ENCODE peak calls at places on chromosomes 3 and 15, in nine cellular contexts. Q is left ventricle myocardium inferior, T is mesendoderm, G is kidney, Y is MM.1S, P is lower lobe of right lung, X is GM23248, Z is heart left ventricle, V is prostate gland. K is an unnamed sample. For H3K4me1, the result is how much of the 10 kb centered on the place peaks cover.

GRCh38 chr3:494190-494589 is 297.6 kb downstream of the CHL1 start:
- DNase-seq in Q (no peak), T (no peak), G (no peak), Y (no peak), P (no peak), X (no peak), Z (no peak), V (no peak), K (no peak)

GRCh38 chr3:102536479-102536878 is 101.7 kb downstream of the ZPLD1 start:
- DNase-seq in Q (no peak), T (peak), G (no peak), Y (peak), P (no peak), X (peak), Z (no peak), V (peak), K (no peak)

GRCh38 chr3:121748638-121749275 is 784 bp downstream of the GOLGB1 start:
- DNase-seq in Q (no peak), T (no peak), G (no peak), Y (peak), P (peak), X (peak), Z (no peak), V (no peak), K (no peak)

GRCh38 chr15:97189152-97189551 is 771.4 kb upstream of the ARRDC4 start:
- DNase-seq in Q (no peak), T (no peak), G (no peak), Y (no peak), P (no peak), X (no peak), Z (no peak), V (no peak), K (no peak)

GRCh38 chr3:183315739-183316138 is 62.7 kb downstream of the B3GNT5 start:
- DNase-seq in Q (no peak), T (no peak), G (no peak), Y (no peak), P (no peak), X (no peak), Z (no peak), V (no peak), K (no peak)

GRCh38 chr3:35194666-35195065 is 444.7 kb upstream of the ARPP21 start:
- DNase-seq in Q (no peak), T (no peak), G (no peak), Y (no peak), P (no peak), X (no peak), Z (no peak), V (no peak), K (no peak)

GRCh38 chr3:100957407-100958100 is 35.7 kb downstream of the ABI3BP start:
- DNase-seq in Q (no peak), T (no peak), G (no peak), Y (no peak), P (no peak), X (peak), Z (no peak), V (no peak), K (no peak)

GRCh38 chr15:90479656-90480055 is 50.1 kb upstream of the CRTC3 start:
- DNase-seq in Q (no peak), T (no peak), G (no peak), Y (no peak), P (no peak), X (no peak), Z (no peak), V (peak), K (peak)

GRCh38 chr3:120498947-120499346 is 48.2 kb upstream of the FSTL1 start:
- DNase-seq in Q (no peak), T (peak), G (no peak), Y (no peak), P (no peak), X (peak), Z (no peak), V (no peak), K (no peak)

GRCh38 chr15:68512578-68512977 is 66.2 kb upstream of the CORO2B start:
- DNase-seq in Q (no peak), T (no peak), G (no peak), Y (no peak), P (no peak), X (no peak), Z (no peak), V (no peak), K (no peak)

GRCh38 chr3:13049400-13049799 is 23.8 kb downstream of the IQSEC1 start:
- DNase-seq in Q (no peak), T (no peak), G (no peak), Y (no peak), P (no peak), X (no peak), Z (no peak), V (no peak), K (no peak)

GRCh38 chr3:185188816-185189215 is 36.0 kb upstream of the C3orf70 start:
- DNase-seq in Q (no peak), T (no peak), G (no peak), Y (peak), P (no peak), X (no peak), Z (no peak), V (no peak), K (no peak)

GRCh38 chr3:128416578-128417150 is 50.0 kb downstream of the DNAJB8 start:
- DNase-seq in Q (no peak), T (peak), G (no peak), Y (no peak), P (no peak), X (peak), Z (no peak), V (no peak), K (peak)

GRCh38 chr15:42156266-42156922 is at the start of gene PLA2G4F:
- DNase-seq in Q (no peak), T (peak), G (no peak), Y (peak), P (peak), X (no peak), Z (no peak), V (peak), K (no peak)

GRCh38 chr3:152352559-152352958 is 83.8 kb downstream of the MBNL1 start:
- DNase-seq in Q (no peak), T (peak), G (no peak), Y (no peak), P (no peak), X (peak), Z (no peak), V (no peak), K (no peak)

GRCh38 chr3:103918336-103918735 is 1448.4 kb upstream of the ALCAM start:
- DNase-seq in Q (no peak), T (no peak), G (no peak), Y (no peak), P (no peak), X (no peak), Z (no peak), V (no peak), K (no peak)

GRCh38 chr3:59425942-59426341 is 376.1 kb upstream of the CFAP20DC start:
- DNase-seq in Q (no peak), T (no peak), G (no peak), Y (peak), P (no peak), X (no peak), Z (no peak), V (no peak), K (no peak)

GRCh38 chr3:86923071-86923476 is 67.9 kb downstream of the VGLL3 start:
- DNase-seq in Q (no peak), T (peak), G (no peak), Y (no peak), P (no peak), X (peak), Z (no peak), V (no peak), K (no peak)

GRCh38 chr15:91537868-91538267 is 315.6 kb upstream of the SLCO3A1 start:
- DNase-seq in Q (no peak), T (no peak), G (no peak), Y (no peak), P (no peak), X (peak), Z (no peak), V (no peak), K (no peak)

GRCh38 chr3:24364359-24364758 is 130.3 kb downstream of the THRB start:
- DNase-seq in Q (no peak), T (no peak), G (no peak), Y (no peak), P (no peak), X (no peak), Z (no peak), V (no peak), K (no peak)

GRCh38 chr3:136929984-136930671 is 27.7 kb upstream of the IL20RB start:
- DNase-seq in Q (peak), T (no peak), G (no peak), Y (no peak), P (no peak), X (peak), Z (peak), V (peak), K (no peak)

GRCh38 chr15:68608206-68608843 is 29.5 kb downstream of the CORO2B start:
- DNase-seq in Q (peak), T (peak), G (peak), Y (no peak), P (no peak), X (no peak), Z (peak), V (no peak), K (no peak)

GRCh38 chr3:169147246-169148008 is 516.1 kb downstream of the MECOM start:
- DNase-seq in Q (peak), T (peak), G (peak), Y (peak), P (peak), X (peak), Z (peak), V (peak), K (peak)

GRCh38 chr15:61063875-61064320 is 165.2 kb downstream of the RORA start:
- DNase-seq in Q (no peak), T (no peak), G (no peak), Y (no peak), P (no peak), X (no peak), Z (no peak), V (no peak), K (no peak)

DNA sequence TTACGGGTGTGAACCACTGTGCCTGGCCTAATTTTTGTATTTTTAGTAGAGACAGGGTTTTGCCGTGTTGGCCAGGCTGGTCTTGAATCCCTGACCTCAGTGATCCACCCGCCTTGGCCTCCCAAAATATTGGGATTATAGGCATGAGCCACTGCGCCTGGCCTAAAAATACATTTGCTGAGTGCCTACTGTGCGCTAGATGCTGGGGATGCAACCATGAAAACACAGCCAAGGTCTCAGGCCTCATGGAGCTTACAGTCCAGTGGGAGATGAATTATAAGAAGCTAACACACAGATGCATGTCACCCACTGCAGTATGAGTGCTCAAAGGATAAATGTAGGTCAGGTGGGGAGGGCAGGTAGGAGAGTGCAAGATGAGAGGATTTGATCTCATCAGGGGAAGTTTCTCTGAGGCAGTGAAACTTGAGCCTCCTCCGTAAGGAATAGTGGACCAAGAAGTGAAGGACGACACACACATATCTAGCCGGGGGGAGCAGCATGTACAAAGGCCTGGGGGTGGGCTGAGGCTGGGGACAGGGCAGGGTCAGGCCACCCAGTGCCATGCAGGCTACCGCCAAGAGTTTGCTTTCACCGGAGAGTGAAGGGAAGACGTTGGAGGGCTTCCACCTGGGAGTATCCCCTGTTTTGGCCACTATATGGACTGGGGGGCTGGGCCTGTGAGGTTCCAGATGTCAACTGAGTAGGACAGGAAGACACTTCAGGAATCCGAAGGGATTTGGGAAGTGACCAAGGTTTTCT is 24.3 kb downstream of the IRAK2 start:
- DNase-seq in Q (no peak), T (no peak), G (no peak), Y (no peak), P (no peak), X (no peak), Z (no peak), V (no peak), K (no peak)
- H3K4me1 ChIP-seq in Q (half or more), T (under half), G (under half), Y (under half), P (half or more), X (under half), Z (under half), V (under half), K (half or more)

GRCh38 chr3:17795280-17795679 is 52.8 kb upstream of the TBC1D5 start:
- DNase-seq in Q (no peak), T (no peak), G (no peak), Y (no peak), P (no peak), X (no peak), Z (no peak), V (no peak), K (no peak)
- H3K4me3 ChIP-seq in Q (no peak), T (no peak), G (no peak), Y (no peak), P (no peak), X (no peak), Z (no peak), V (no peak), K (no peak)

GRCh38 chr3:154176036-154176435 is 54.8 kb downstream of the ARHGEF26 start:
- DNase-seq in Q (no peak), T (no peak), G (no peak), Y (no peak), P (no peak), X (no peak), Z (no peak), V (no peak), K (no peak)
- H3K4me1 ChIP-seq in Q (under half), T (under half), G (under half), Y (under half), P (under half), X (under half), Z (under half), V (under half), K (under half)

DNA sequence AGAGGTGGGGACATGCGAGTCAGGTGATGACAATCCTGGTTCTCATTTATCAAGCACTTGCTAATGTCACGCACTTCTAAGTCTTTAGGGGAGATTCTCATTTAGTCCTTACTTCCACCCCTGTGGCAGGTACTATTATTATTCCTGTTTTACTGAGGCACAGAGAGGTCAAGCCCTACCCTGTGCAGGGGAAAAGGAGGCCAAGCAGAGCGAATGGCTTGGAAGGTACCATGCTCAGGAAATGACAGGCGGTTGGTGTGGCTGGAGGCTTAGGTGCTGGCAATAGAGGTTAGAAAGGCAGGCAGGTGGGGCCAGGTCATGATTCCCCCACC is 268.9 kb downstream of the UACA start:
- DNase-seq in Q (no peak), T (no peak), G (no peak), Y (no peak), P (no peak), X (no peak), Z (no peak), V (no peak), K (no peak)
- H3K4me3 ChIP-seq in Q (no peak), T (no peak), G (no peak), Y (no peak), P (no peak), X (no peak), Z (no peak), V (no peak), K (no peak)

GRCh38 chr15:101167366-101167790 is 84.5 kb downstream of the CHSY1 start:
- DNase-seq in Q (no peak), T (no peak), G (no peak), Y (no peak), P (no peak), X (no peak), Z (no peak), V (no peak), K (no peak)

GRCh38 chr15:101168463-101168824 is 83.4 kb downstream of the CHSY1 start:
- DNase-seq in Q (peak), T (no peak), G (no peak), Y (no peak), P (no peak), X (peak), Z (peak), V (no peak), K (no peak)

GRCh38 chr15:101169457-101170071 is 82.3 kb downstream of the CHSY1 start:
- DNase-seq in Q (no peak), T (no peak), G (no peak), Y (no peak), P (no peak), X (peak), Z (no peak), V (no peak), K (peak)

GRCh38 chr15:101167791-101168462 is 83.9 kb downstream of the CHSY1 start:
- DNase-seq in Q (peak), T (peak), G (peak), Y (no peak), P (peak), X (peak), Z (peak), V (peak), K (peak)

GRCh38 chr15:101168898-101169297 is 83.0 kb downstream of the CHSY1 start:
- DNase-seq in Q (no peak), T (no peak), G (no peak), Y (no peak), P (no peak), X (no peak), Z (no peak), V (no peak), K (peak)
- H3K4me1 ChIP-seq in Q (half or more), T (under half), G (under half), Y (under half), P (half or more), X (under half), Z (under half), V (under half), K (half or more)

GRCh38 chr15:40253179-40253790 is 14.4 kb downstream of the PAK6 start:
- DNase-seq in Q (no peak), T (no peak), G (peak), Y (no peak), P (no peak), X (no peak), Z (no peak), V (no peak), K (peak)
- H3K4me3 ChIP-seq in Q (peak), T (peak), G (peak), Y (peak), P (peak), X (peak), Z (peak), V (peak), K (peak)

DNA sequence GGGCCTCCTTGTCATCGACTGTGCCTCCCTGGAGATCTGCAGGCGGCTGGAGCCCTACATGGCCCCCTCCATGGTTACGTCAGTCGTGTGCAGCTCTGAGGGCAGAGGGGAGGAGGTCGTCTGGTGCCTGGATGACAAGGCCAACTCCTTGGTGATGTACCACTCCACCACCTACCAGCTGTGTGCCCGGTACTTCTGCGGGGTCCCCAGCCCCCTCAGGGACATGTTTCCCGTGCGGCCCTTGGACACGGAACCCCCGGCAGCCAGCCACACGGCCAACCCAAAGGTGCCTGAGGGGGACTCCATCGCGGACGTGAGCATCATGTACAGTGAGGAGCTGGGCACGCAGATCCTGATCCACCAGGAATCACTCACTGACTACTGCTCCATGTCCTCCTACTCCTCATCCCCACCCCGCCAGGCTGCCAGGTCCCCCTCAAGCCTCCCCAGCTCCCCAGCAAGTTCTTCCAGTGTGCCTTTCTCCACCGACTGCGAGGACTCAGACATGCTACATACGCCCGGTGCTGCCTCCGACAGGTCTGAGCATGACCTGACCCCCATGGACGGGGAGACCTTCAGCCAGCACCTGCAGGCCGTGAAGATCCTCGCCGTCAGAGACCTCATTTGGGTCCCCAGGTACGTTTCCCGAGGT is 146.5 kb downstream of the LRRK1 start:
- DNase-seq in Q (no peak), T (no peak), G (peak), Y (no peak), P (peak), X (no peak), Z (no peak), V (no peak), K (peak)
- H3K4me1 ChIP-seq in Q (under half), T (under half), G (under half), Y (under half), P (under half), X (under half), Z (under half), V (under half), K (under half)

DNA sequence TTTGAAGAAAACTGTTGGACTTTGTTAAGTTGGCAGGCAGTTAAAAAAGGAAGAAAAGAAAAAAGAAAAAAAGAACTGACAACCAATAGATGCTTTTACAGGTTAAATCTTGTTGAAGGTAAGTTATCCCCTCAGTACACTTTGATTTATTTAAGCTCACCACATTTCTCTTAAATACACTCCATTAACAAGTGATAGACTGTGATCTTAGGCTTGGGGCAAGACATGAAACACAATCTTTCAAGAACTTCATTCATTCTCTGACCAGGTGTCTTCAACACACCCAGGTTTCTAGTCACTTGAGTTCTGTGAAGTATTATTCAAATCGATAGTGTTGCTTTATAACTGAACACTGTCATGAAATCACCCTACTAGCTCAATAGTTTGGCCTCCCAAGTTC is 751.9 kb downstream of the ROBO1 start:
- DNase-seq in Q (no peak), T (no peak), G (no peak), Y (no peak), P (no peak), X (no peak), Z (no peak), V (no peak), K (no peak)
- H3K4me3 ChIP-seq in Q (peak), T (no peak), G (no peak), Y (peak), P (no peak), X (peak), Z (no peak), V (no peak), K (no peak)

DNA sequence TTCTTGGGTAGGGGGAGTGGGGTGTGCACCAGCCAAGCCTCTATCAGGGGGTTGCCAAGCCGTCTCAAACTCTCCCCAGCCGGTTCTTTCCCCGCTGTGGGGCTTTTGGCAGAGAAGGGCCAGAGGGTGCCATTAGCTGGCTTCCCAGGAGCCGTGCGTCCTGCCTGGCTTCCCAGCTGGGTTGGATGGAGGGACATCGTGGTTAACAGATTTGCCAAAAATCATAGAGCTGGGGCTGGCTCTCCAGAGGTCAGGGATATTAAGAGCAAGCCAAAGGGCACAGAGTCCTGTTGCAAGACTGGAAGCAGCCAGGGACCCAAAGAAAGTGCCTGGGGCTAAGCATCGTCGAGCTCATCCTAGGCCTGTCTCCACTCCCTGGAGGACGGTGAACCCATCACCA is 104.6 kb upstream of the HES1 start:
- DNase-seq in Q (no peak), T (no peak), G (no peak), Y (no peak), P (no peak), X (no peak), Z (no peak), V (no peak), K (no peak)
- H3K4me1 ChIP-seq in Q (under half), T (under half), G (under half), Y (under half), P (under half), X (under half), Z (under half), V (under half), K (under half)

K was measured in RWPE2.